ENCODE peak calls at places on chromosome 9, in four cellular contexts. P, E, G and F are unnamed samples.

GRCh38 chr9:134970719-134971118 is 53.0 kb upstream of the FCN1 start:
- DNase-seq in P (no peak), E (no peak), G (peak), F (no peak)

GRCh38 chr9:98773721-98774120 is 22.6 kb downstream of the ANKS6 start:
- DNase-seq in P (no peak), E (no peak), G (no peak), F (no peak)

GRCh38 chr9:116087751-116088194 is 65.8 kb upstream of the PAPPA start:
- DNase-seq in P (peak), E (peak), G (no peak), F (no peak)

GRCh38 chr9:20382460-20383071 is 239.7 kb downstream of the MLLT3 start:
- DNase-seq in P (no peak), E (peak), G (no peak), F (no peak)

GRCh38 chr9:32423371-32423770 is 38.9 kb downstream of the ACO1 start:
- DNase-seq in P (peak), E (peak), G (no peak), F (no peak)

GRCh38 chr9:110066929-110067716 is 140.8 kb downstream of the C9orf152 start:
- DNase-seq in P (no peak), E (peak), G (no peak), F (no peak)

GRCh38 chr9:88533951-88534455 is 975 bp upstream of the NXNL2 start:
- DNase-seq in P (peak), E (peak), G (peak), F (no peak)

GRCh38 chr9:33506626-33507370 is 17.3 kb upstream of the ANKRD18B start:
- DNase-seq in P (peak), E (peak), G (no peak), F (no peak)

GRCh38 chr9:124697326-124698200 is 73.5 kb downstream of the NR6A1 start:
- DNase-seq in P (peak), E (peak), G (no peak), F (no peak)

GRCh38 chr9:82783045-82783444 is 279.9 kb downstream of the RASEF start:
- DNase-seq in P (no peak), E (no peak), G (no peak), F (no peak)